ENCODE peak calls at places on chromosome 19, in four cellular contexts. Z is mammary epithelial cell, Q is IMR-90, K is A549. A is an unnamed sample. For H3K4me1, the result is how much of the 10 kb centered on the place peaks cover.

GRCh38 chr19:8304841-8305621 is 3.1 kb downstream of the CD320 start:
- DNase-seq in Z (no peak), Q (no peak), K (no peak), A (peak)

GRCh38 chr19:40403262-40403984 is 9.8 kb downstream of the PRX start:
- DNase-seq in K (peak), Q (peak), Z (peak), A (peak)

GRCh38 chr19:19900574-19901444 is at the start of gene ZNF93:
- DNase-seq in K (no peak), Z (peak), Q (peak), A (peak)

GRCh38 chr19:54345938-54346386 is 7.0 kb upstream of the LILRA4 start:
- DNase-seq in Q (no peak), Z (no peak), K (no peak), A (peak)

GRCh38 chr19:53091855-53092254 is 11.4 kb downstream of the ZNF160 start:
- DNase-seq in K (no peak), Q (no peak), Z (no peak), A (no peak)

GRCh38 chr19:33064117-33064777 is 441 bp downstream of the RHPN2 start:
- DNase-seq in Z (no peak), K (peak), Q (no peak), A (peak)

GRCh38 chr19:14809272-14810057 is 25.5 kb downstream of the OR7A5 start:
- DNase-seq in Q (no peak), K (no peak), Z (no peak), A (no peak)

GRCh38 chr19:41376998-41377365 is 649 bp downstream of the TMEM91 start:
- DNase-seq in K (no peak), Z (no peak), Q (no peak), A (no peak)

GRCh38 chr19:31533114-31533513 is 183.9 kb upstream of the TSHZ3 start:
- DNase-seq in K (no peak), Z (no peak), Q (no peak), A (no peak)

GRCh38 chr19:51602189-51602854 is 27.9 kb downstream of the SIGLEC5 start:
- DNase-seq in K (no peak), Q (no peak), Z (no peak), A (no peak)

GRCh38 chr19:40920300-40921004 is 38.4 kb upstream of the CYP2A7 start:
- DNase-seq in Q (no peak), Z (no peak), K (no peak), A (no peak)

GRCh38 chr19:33447336-33448158 is 74.0 kb downstream of the CEBPG start:
- DNase-seq in K (no peak), Q (no peak), Z (no peak), A (peak)

GRCh38 chr19:43765109-43765876 is 10.5 kb upstream of the SMG9 start:
- DNase-seq in K (peak), Q (peak), Z (peak), A (peak)

GRCh38 chr19:55626350-55626749 is 2.0 kb upstream of the ZNF784 start:
- DNase-seq in K (no peak), Q (no peak), Z (no peak), A (no peak)

GRCh38 chr19:38196948-38197656 is 26.9 kb downstream of the DPF1 start:
- DNase-seq in K (no peak), Q (no peak), Z (no peak), A (peak)

GRCh38 chr19:49513746-49514118 is 1.3 kb downstream of the FCGRT start:
- DNase-seq in K (no peak), Q (no peak), Z (no peak), A (peak)
- H3K4me2 ChIP-seq in K (peak), Q (peak), Z (no peak), A (peak)

GRCh38 chr19:6495947-6496346 is 6.2 kb downstream of the TUBB4A start:
- DNase-seq in K (no peak), Q (no peak), Z (no peak), A (peak)
- H3K4me1 ChIP-seq in K (under half), Q (under half), Z (under half), A (under half)

DNA sequence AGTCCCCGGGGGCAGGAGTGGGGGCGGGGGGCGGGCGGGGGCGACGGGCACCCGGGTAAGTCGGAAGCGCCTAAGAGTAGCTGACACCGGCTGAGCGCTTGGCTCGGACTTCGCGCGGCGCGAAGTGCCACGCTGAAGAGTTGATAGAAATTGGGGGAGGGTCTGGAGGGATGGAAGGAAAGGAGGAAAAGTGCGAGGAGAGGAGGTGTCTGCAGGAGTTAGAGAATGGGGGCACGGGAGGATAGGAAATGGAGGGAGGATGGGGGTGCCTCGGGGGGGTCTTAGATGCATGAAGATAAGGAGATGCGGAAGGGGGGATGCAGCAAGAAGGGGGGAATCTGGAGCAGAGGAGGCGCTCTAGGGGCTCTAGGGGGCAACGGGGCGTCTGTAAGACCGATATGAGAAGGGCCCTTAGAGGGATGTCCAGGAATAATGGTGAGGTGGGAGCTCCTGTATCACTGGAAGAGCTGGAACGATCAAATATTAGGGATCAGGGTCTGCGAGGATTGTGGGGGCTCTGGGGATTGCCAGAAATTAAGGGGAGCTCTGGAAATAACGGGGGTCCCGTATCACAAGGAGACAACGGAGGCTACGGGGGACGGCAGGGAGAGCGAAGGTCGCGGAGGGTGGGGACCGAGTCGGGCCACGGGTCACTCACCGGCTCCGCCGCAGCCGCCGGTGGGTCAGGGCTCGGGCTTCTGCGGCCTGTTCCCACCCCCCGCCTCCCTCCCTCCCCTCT is at the start of gene MYPOP:
- DNase-seq in K (no peak), Q (no peak), Z (no peak), A (peak)
- H3K4me2 ChIP-seq in K (peak), Q (peak), Z (peak), A (peak)

DNA sequence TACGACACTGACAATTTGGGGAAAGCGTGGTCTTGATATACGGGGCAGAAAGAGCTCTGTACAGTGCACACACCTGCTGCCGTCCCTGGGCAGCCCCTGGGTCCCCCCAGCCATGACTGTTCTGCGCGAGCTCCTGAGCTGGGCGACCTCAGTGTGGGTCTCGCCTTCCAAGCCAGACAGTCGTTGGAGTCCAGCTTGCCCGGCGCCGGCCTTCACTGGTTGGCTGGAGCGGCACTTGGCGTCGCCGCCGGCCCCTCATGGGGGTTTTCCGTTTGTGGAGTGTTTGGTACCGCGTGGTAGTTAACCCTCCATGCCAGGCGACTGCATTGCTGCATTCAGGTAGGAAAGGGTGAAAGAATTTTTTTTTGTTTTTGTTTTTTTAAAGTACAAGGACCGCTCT is 11.0 kb upstream of the RPS15 start:
- DNase-seq in K (no peak), Z (no peak), Q (no peak), A (no peak)
- H3K4me1 ChIP-seq in K (under half), Z (under half), Q (under half), A (under half)

DNA sequence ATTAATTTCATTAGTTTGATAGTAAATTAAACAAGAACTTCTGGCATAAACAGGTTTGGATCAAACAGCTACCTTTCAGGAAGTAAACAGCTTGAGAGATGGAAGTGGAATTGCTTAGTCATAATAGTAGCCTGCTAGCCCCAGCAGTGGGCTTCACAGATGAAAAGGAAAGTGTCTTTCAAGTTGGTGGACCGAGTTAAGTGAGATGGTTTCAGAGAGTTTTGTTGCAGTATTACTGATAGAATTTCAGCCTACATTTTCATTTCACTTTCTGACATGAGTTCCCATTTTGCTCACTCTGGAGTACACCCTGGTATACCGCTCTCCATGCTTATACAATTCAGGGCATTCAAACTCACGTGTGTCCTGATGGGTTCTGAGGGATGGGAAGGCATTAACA is 2.0 kb upstream of the PTOV1 start:
- DNase-seq in Q (no peak), Z (no peak), K (no peak), A (no peak)
- H3K4me2 ChIP-seq in Q (no peak), Z (no peak), K (no peak), A (no peak)

GRCh38 chr19:35295792-35296462 is 4.0 kb downstream of the MAG start:
- DNase-seq in Z (no peak), Q (no peak), K (no peak), A (peak)
- H3K4me1 ChIP-seq in Z (under half), Q (under half), K (under half), A (under half)

DNA sequence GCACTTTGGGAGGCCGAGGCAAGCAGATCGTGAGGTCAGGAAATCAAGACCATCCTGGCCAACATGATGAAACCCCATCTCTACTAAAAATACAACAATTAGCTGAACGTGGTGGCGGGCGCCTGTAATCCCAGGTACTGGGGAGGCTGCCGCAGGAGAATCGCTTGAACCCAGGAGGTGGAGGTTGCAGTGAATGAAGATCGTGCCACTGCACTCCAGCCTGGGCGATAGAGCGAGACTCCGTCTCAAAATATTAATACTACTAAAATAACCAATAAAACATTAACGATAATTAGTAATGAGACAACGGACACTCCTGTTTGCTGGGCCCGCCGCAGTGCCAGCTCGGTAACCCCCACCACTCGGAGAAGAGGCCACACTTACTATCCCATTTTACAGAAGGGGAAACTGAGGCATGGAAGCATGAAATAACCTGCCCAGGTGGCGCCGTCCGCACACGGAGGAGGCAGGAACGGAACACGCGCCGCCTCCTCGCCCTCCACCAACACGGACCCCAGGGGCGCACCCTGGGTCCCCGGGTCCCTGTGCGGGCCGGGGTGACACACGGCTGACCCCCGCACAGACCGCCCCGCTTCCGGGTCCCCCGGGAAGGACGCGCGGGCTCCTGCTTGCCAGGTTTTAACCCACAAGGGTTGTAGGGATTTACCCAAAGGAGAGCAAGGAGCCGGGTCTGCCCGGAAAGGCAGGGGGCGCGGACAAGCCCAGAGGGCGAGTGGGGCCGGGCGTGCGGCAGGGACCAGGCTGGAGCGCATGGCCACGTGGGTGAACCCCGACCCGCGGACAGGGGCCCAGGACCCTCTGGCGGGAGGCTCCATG is 1.6 kb downstream of the R3HDM4 start:
- DNase-seq in Q (no peak), K (no peak), Z (no peak), A (peak)
- H3K4me2 ChIP-seq in Q (peak), K (peak), Z (peak), A (no peak)

GRCh38 chr19:2551172-2551863 is 75.4 kb downstream of the GADD45B start:
- DNase-seq in K (no peak), Z (no peak), Q (no peak), A (peak)
- H3K4me1 ChIP-seq in K (under half), Z (under half), Q (under half), A (under half)

GRCh38 chr19:3476830-3477229 is 3.5 kb downstream of the SMIM24 start:
- DNase-seq in K (no peak), Z (no peak), Q (no peak), A (no peak)
- H3K4me2 ChIP-seq in K (no peak), Z (no peak), Q (no peak), A (no peak)

A was measured in osteoblast.